ENCODE peak calls at places on chromosome 7, in six cellular contexts. G is A673, X is gastrocnemius medialis, P is GM23248, V is tibial artery, D is BJ. B is an unnamed sample.

GRCh38 chr7:16740996-16741395 is 12.6 kb upstream of the TSPAN13 start:
- DNase-seq in G (no peak), P (no peak), D (no peak), V (no peak), X (no peak), B (no peak)

GRCh38 chr7:2162959-2163358 is 69.8 kb downstream of the MAD1L1 start:
- DNase-seq in P (no peak), D (no peak), V (peak; percentile 34), X (no peak), G (no peak), B (no peak)

GRCh38 chr7:132755538-132756481 is 179.5 kb upstream of the PLXNA4 start:
- DNase-seq in V (no peak), X (no peak), G (no peak), P (peak; percentile 25), D (no peak), B (no peak)

GRCh38 chr7:37833107-37833817 is 15.1 kb upstream of the NME8 start:
- DNase-seq in V (no peak), P (peak; percentile 71), X (peak; percentile 5), D (no peak), G (peak; percentile 67), B (peak; percentile 31)

GRCh38 chr7:137992738-137993394 is 9.0 kb downstream of the CREB3L2 start:
- DNase-seq in G (no peak), X (peak; percentile 72), D (peak; percentile 99), P (peak; percentile 95), V (peak; percentile 81), B (peak; percentile 87)

GRCh38 chr7:15602236-15602635 is 40.4 kb upstream of the AGMO start:
- DNase-seq in G (peak; percentile 25), V (no peak), P (no peak), D (no peak), X (no peak), B (peak; percentile 36)

GRCh38 chr7:64630496-64630895 is 35.4 kb upstream of the ZNF107 start:
- DNase-seq in P (peak; percentile 56), V (no peak), G (peak; percentile 28), X (no peak), D (no peak), B (no peak)

GRCh38 chr7:7707756-7708310 is 10.6 kb downstream of the RPA3 start:
- DNase-seq in G (no peak), D (no peak), P (peak; percentile 51), V (no peak), X (no peak), B (peak; percentile 58)

GRCh38 chr7:116593359-116594075 is 68.7 kb downstream of the CAV1 start:
- DNase-seq in P (no peak), X (no peak), V (no peak), D (no peak), G (no peak), B (no peak)

GRCh38 chr7:98463837-98464557 is 63.1 kb upstream of the BAIAP2L1 start:
- DNase-seq in X (no peak), G (no peak), P (no peak), D (no peak), V (no peak), B (no peak)

GRCh38 chr7:139828446-139828845 is 618 bp upstream of the TBXAS1 start:
- DNase-seq in X (no peak), P (no peak), D (no peak), V (no peak), G (no peak), B (no peak)

GRCh38 chr7:77537136-77537594 is at the start of gene PTPN12:
- DNase-seq in P (no peak), V (no peak), X (peak; percentile 64), G (no peak), D (no peak), B (no peak)

GRCh38 chr7:7122701-7123281 is 59.6 kb upstream of the C1GALT1 start:
- DNase-seq in V (no peak), D (no peak), X (no peak), G (no peak), P (peak; percentile 93), B (peak; percentile 79)

GRCh38 chr7:38070718-38071117 is 107.3 kb upstream of the STARD3NL start:
- DNase-seq in G (peak; percentile 15), D (no peak), P (peak; percentile 39), V (no peak), X (no peak), B (peak; percentile 21)

GRCh38 chr7:87875151-87876039 is 765 bp downstream of the SLC25A40 start:
- DNase-seq in G (no peak), X (peak; percentile 16), P (peak; percentile 32), D (no peak), V (no peak), B (peak; percentile 9)

GRCh38 chr7:2116903-2117680 is 115.7 kb downstream of the MAD1L1 start:
- DNase-seq in G (no peak), P (no peak), V (peak; percentile 76), X (no peak), D (no peak), B (no peak)

GRCh38 chr7:44282601-44283171 is 42.7 kb downstream of the CAMK2B start:
- DNase-seq in D (no peak), G (no peak), X (peak; percentile 4), V (peak; percentile 43), P (no peak), B (no peak)

GRCh38 chr7:1510780-1511154 is 6.6 kb upstream of the INTS1 start:
- DNase-seq in G (no peak), V (no peak), X (no peak), D (no peak), P (no peak), B (no peak)

GRCh38 chr7:112892263-112892662 is 102.1 kb upstream of the TMEM168 start:
- DNase-seq in V (no peak), D (no peak), X (no peak), P (peak; percentile 68), G (no peak), B (peak; percentile 16)

GRCh38 chr7:35420657-35421056 is 166.8 kb upstream of the TBX20 start:
- DNase-seq in V (no peak), P (no peak), G (peak; percentile 10), X (no peak), D (no peak), B (no peak)

GRCh38 chr7:85004402-85004801 is 182.5 kb downstream of the SEMA3D start:
- DNase-seq in X (no peak), V (no peak), G (peak; percentile 29), P (peak; percentile 52), D (no peak), B (no peak)

GRCh38 chr7:48360574-48360973 is 189.3 kb downstream of the ABCA13 start:
- DNase-seq in D (no peak), X (no peak), P (peak; percentile 42), V (no peak), G (no peak), B (peak; percentile 86)

GRCh38 chr7:128741491-128741890 is 2.3 kb downstream of the CALU start:
- DNase-seq in V (no peak), G (no peak), X (no peak), P (peak; percentile 51), D (no peak), B (no peak)

GRCh38 chr7:128740996-128741395 is 1.8 kb downstream of the CALU start:
- DNase-seq in V (no peak), D (no peak), X (no peak), G (no peak), P (peak; percentile 60), B (no peak)

GRCh38 chr7:128743112-128743772 is 4.1 kb downstream of the CALU start:
- DNase-seq in D (no peak), P (peak; percentile 42), V (no peak), X (no peak), G (no peak), B (no peak)

GRCh38 chr7:128739990-128740682 is 977 bp downstream of the CALU start:
- DNase-seq in X (no peak), V (no peak), D (no peak), P (peak; percentile 38), G (no peak), B (no peak)

DNA sequence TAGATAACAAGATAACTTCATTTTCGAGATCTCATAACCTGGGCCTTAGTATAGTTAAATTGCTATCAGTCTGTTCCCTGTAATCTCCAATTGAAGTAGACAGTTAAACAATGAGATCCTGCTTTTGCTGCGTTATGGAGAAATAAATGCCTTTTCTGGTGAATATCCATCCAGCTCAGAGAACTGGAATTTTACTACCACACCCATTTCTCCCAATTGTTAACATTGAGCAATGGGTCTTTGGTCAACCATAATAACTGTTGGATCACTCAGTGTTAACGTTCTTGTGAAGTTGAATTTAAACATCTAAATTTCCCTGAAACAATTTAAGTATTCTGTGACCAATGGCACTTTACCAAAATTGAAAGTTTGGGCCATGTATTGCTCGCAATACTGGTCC is 3.0 kb downstream of the CALU start:
- DNase-seq in G (no peak), V (no peak), P (peak; percentile 94), D (peak; percentile 51), X (no peak), B (peak; percentile 72)
- H3K36me3 ChIP-seq in G (no peaks in the 10 kb centered on the region), V (no peaks in the 10 kb centered on the region), P (peaks cover 9% of the 10 kb centered on the region), D (peaks cover 2% of the 10 kb centered on the region), X (no peaks in the 10 kb centered on the region), B (no peaks in the 10 kb centered on the region)

GRCh38 chr7:159034988-159035387 is 109.7 kb downstream of the VIPR2 start:
- DNase-seq in D (no peak), X (no peak), V (no peak), G (no peak), P (no peak), B (no peak)

GRCh38 chr7:159038066-159038465 is 106.6 kb downstream of the VIPR2 start:
- DNase-seq in D (no peak), X (no peak), V (no peak), P (no peak), G (no peak), B (no peak)

GRCh38 chr7:159035571-159036073 is 109.0 kb downstream of the VIPR2 start:
- DNase-seq in V (no peak), G (no peak), P (no peak), D (no peak), X (no peak), B (no peak)

GRCh38 chr7:159039716-159040115 is 105.0 kb downstream of the VIPR2 start:
- DNase-seq in X (no peak), P (no peak), G (no peak), V (no peak), D (no peak), B (no peak)

DNA sequence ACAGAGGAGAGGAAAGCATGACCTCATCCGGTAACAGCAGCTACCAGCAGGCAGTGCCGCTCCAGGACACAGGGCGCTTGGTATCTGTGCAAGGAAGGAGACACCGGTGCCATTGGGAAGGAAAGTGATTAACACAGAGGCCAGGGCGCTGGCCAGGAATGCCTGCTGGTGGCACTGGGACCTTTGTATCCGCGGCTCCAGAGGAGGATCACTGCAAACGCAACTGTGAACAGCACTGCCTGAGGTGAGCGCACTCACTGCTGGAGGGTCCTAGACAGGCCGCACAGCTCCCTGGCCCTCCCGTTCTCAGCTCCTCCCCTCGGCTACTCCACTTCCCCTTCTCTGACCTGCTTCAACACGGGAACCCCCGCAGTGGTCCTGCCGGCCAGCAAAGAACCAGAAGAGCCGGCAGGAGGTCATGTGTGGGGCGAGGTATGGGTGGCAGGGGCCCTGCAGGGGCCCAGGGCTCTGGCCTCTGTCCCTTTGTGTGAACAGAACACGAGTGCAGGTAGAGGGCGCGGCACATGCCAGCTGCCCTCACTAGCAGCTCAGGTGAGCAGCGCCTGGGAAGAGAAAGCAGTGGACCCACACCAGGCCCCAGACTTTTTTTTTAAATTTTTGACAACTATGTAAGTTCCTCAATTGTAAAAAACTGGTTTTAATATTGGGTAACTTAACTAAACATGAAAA is 107.6 kb downstream of the VIPR2 start:
- DNase-seq in V (no peak), P (no peak), X (no peak), D (no peak), G (no peak), B (no peak)
- H3K27me3 ChIP-seq in V (no peaks in the 10 kb centered on the region), P (no peaks in the 10 kb centered on the region), X (no peaks in the 10 kb centered on the region), D (no peaks in the 10 kb centered on the region), G (peaks cover 5% of the 10 kb centered on the region), B (no peaks in the 10 kb centered on the region)

GRCh38 chr7:127726481-127726880 is 74.5 kb downstream of the SND1 start:
- DNase-seq in V (no peak), P (no peak), D (no peak), X (no peak), G (no peak), B (no peak)
- H3K36me3 ChIP-seq in V (peaks cover 34% of the 10 kb centered on the region), P (peaks cover 25% of the 10 kb centered on the region), D (peaks cover 7% of the 10 kb centered on the region), X (peaks cover 7% of the 10 kb centered on the region), G (peaks cover 19% of the 10 kb centered on the region), B (peaks cover 11% of the 10 kb centered on the region)

GRCh38 chr7:129782257-129783096 is 170.3 kb downstream of the UBE2H start:
- DNase-seq in D (no peak), G (no peak), X (no peak), V (no peak), P (peak; percentile 31), B (no peak)
- H3K27me3 ChIP-seq in D (peaks cover 70% of the 10 kb centered on the region), G (peaks cover 76% of the 10 kb centered on the region), X (peaks cover 88% of the 10 kb centered on the region), V (peaks cover 99% of the 10 kb centered on the region), P (peaks cover 94% of the 10 kb centered on the region), B (peaks cover 46% of the 10 kb centered on the region)

B was measured in bronchial epithelial cell.